ENCODE peak calls at places on chromosomes 11 and 22, in nine cellular contexts. One of them, this sample, is unnamed.

GRCh38 chr11:132844956-132845355 is 687.3 kb downstream of the OPCML start:
- DNase-seq in HTR-8/SVneo: peak; percentile 51
- DNase-seq in endothelial cell: no peak
- DNase-seq in effector memory CD8-positive, alpha-beta T cell: no peak
- DNase-seq in adrenal gland: no peak
- DNase-seq in AG08396: peak; percentile 51
- DNase-seq in substantia nigra: no peak
- DNase-seq in fibroblast of lung: peak; percentile 98
- DNase-seq in HAP-1: no peak
- DNase-seq in this sample: no peak

GRCh38 chr11:3205261-3206127 is 13.1 kb downstream of the MRGPRG start:
- DNase-seq in HAP-1: no peak
- DNase-seq in AG08396: no peak
- DNase-seq in effector memory CD8-positive, alpha-beta T cell: no peak
- DNase-seq in HTR-8/SVneo: no peak
- DNase-seq in adrenal gland: no peak
- DNase-seq in fibroblast of lung: peak; percentile 48
- DNase-seq in substantia nigra: no peak
- DNase-seq in endothelial cell: no peak
- DNase-seq in this sample: no peak

GRCh38 chr11:15189646-15190365 is 75.1 kb downstream of the INSC start:
- DNase-seq in effector memory CD8-positive, alpha-beta T cell: no peak
- DNase-seq in endothelial cell: no peak
- DNase-seq in adrenal gland: no peak
- DNase-seq in fibroblast of lung: peak; percentile 51
- DNase-seq in AG08396: no peak
- DNase-seq in substantia nigra: no peak
- DNase-seq in HTR-8/SVneo: no peak
- DNase-seq in HAP-1: no peak
- DNase-seq in this sample: no peak

GRCh38 chr22:50218996-50219727 is 18.4 kb downstream of the SELENOO start:
- DNase-seq in HTR-8/SVneo: no peak
- DNase-seq in effector memory CD8-positive, alpha-beta T cell: no peak
- DNase-seq in adrenal gland: peak; percentile 87
- DNase-seq in HAP-1: peak; percentile 29
- DNase-seq in fibroblast of lung: peak; percentile 67
- DNase-seq in endothelial cell: no peak
- DNase-seq in substantia nigra: no peak
- DNase-seq in AG08396: peak; percentile 94
- DNase-seq in this sample: peak; percentile 18

GRCh38 chr11:48052183-48053040 is 72.1 kb downstream of the PTPRJ start:
- DNase-seq in HTR-8/SVneo: peak; percentile 71
- DNase-seq in substantia nigra: no peak
- DNase-seq in endothelial cell: no peak
- DNase-seq in AG08396: peak; percentile 60
- DNase-seq in adrenal gland: no peak
- DNase-seq in effector memory CD8-positive, alpha-beta T cell: no peak
- DNase-seq in fibroblast of lung: peak; percentile 89
- DNase-seq in HAP-1: no peak
- DNase-seq in this sample: peak; percentile 19

GRCh38 chr11:66476841-66477251 is 3.4 kb upstream of the DPP3 start:
- DNase-seq in endothelial cell: no peak
- DNase-seq in adrenal gland: no peak
- DNase-seq in HTR-8/SVneo: no peak
- DNase-seq in substantia nigra: no peak
- DNase-seq in effector memory CD8-positive, alpha-beta T cell: no peak
- DNase-seq in AG08396: no peak
- DNase-seq in fibroblast of lung: no peak
- DNase-seq in HAP-1: no peak
- DNase-seq in this sample: no peak

GRCh38 chr22:38139901-38140300 is 29.4 kb upstream of the BAIAP2L2 start:
- DNase-seq in HAP-1: no peak
- DNase-seq in fibroblast of lung: no peak
- DNase-seq in effector memory CD8-positive, alpha-beta T cell: no peak
- DNase-seq in endothelial cell: no peak
- DNase-seq in substantia nigra: no peak
- DNase-seq in HTR-8/SVneo: no peak
- DNase-seq in AG08396: no peak
- DNase-seq in adrenal gland: no peak
- DNase-seq in this sample: no peak

GRCh38 chr22:36447634-36448033 is 33.8 kb downstream of the TXN2 start:
- DNase-seq in substantia nigra: no peak
- DNase-seq in adrenal gland: no peak
- DNase-seq in HTR-8/SVneo: no peak
- DNase-seq in effector memory CD8-positive, alpha-beta T cell: no peak
- DNase-seq in fibroblast of lung: no peak
- DNase-seq in endothelial cell: no peak
- DNase-seq in AG08396: no peak
- DNase-seq in HAP-1: no peak
- DNase-seq in this sample: no peak